ENCODE peak calls at places on chromosomes 5 and 9, in seven cellular contexts. One of them, this sample, is unnamed.

GRCh38 chr9:100914266-100914665 is 114.3 kb upstream of the PLPPR1 start:
- DNase-seq in stimulated activated CD4-positive, alpha-beta T cell treated with anti-CD3 and anti-CD28 coated beads, Interleukin-2, amount 100 ng/mL, for 24 hours: no peak
- DNase-seq in KBM-7: no peak
- DNase-seq in foreskin fibroblast: no peak
- DNase-seq in iPS-NIHi11: no peak
- DNase-seq in nucleus accumbens: no peak
- DNase-seq in heart left ventricle: no peak
- DNase-seq in this sample: no peak

GRCh38 chr9:125747053-125747764 is at the start of gene PBX3:
- DNase-seq in foreskin fibroblast: peak; percentile 73
- DNase-seq in iPS-NIHi11: peak; percentile 63
- DNase-seq in KBM-7: peak; percentile 51
- DNase-seq in stimulated activated CD4-positive, alpha-beta T cell treated with anti-CD3 and anti-CD28 coated beads, Interleukin-2, amount 100 ng/mL, for 24 hours: peak; percentile 45
- DNase-seq in nucleus accumbens: peak; percentile 32
- DNase-seq in heart left ventricle: peak; percentile 57
- DNase-seq in this sample: peak; percentile 79

GRCh38 chr9:111842313-111842712 is 47.6 kb upstream of the SHOC1 start:
- DNase-seq in nucleus accumbens: no peak
- DNase-seq in iPS-NIHi11: no peak
- DNase-seq in foreskin fibroblast: peak; percentile 44
- DNase-seq in KBM-7: no peak
- DNase-seq in heart left ventricle: no peak
- DNase-seq in stimulated activated CD4-positive, alpha-beta T cell treated with anti-CD3 and anti-CD28 coated beads, Interleukin-2, amount 100 ng/mL, for 24 hours: no peak
- DNase-seq in this sample: no peak

GRCh38 chr5:173925449-173926071 is 37.4 kb downstream of the CPEB4 start:
- DNase-seq in stimulated activated CD4-positive, alpha-beta T cell treated with anti-CD3 and anti-CD28 coated beads, Interleukin-2, amount 100 ng/mL, for 24 hours: peak; percentile 40
- DNase-seq in iPS-NIHi11: peak; percentile 26
- DNase-seq in nucleus accumbens: no peak
- DNase-seq in heart left ventricle: peak; percentile 46
- DNase-seq in foreskin fibroblast: peak; percentile 82
- DNase-seq in KBM-7: peak; percentile 40
- DNase-seq in this sample: no peak

GRCh38 chr5:154829589-154830218 is 20.7 kb downstream of the FAXDC2 start:
- DNase-seq in iPS-NIHi11: no peak
- DNase-seq in KBM-7: no peak
- DNase-seq in stimulated activated CD4-positive, alpha-beta T cell treated with anti-CD3 and anti-CD28 coated beads, Interleukin-2, amount 100 ng/mL, for 24 hours: peak; percentile 21
- DNase-seq in nucleus accumbens: no peak
- DNase-seq in heart left ventricle: no peak
- DNase-seq in foreskin fibroblast: peak; percentile 56
- DNase-seq in this sample: no peak

GRCh38 chr5:109697339-109697738 is 7.6 kb downstream of the MAN2A1 start:
- DNase-seq in stimulated activated CD4-positive, alpha-beta T cell treated with anti-CD3 and anti-CD28 coated beads, Interleukin-2, amount 100 ng/mL, for 24 hours: no peak
- DNase-seq in nucleus accumbens: no peak
- DNase-seq in iPS-NIHi11: no peak
- DNase-seq in foreskin fibroblast: no peak
- DNase-seq in heart left ventricle: no peak
- DNase-seq in KBM-7: no peak
- DNase-seq in this sample: no peak

GRCh38 chr9:97568461-97569275 is 64.5 kb downstream of the TSTD2 start:
- DNase-seq in iPS-NIHi11: no peak
- DNase-seq in heart left ventricle: no peak
- DNase-seq in stimulated activated CD4-positive, alpha-beta T cell treated with anti-CD3 and anti-CD28 coated beads, Interleukin-2, amount 100 ng/mL, for 24 hours: no peak
- DNase-seq in foreskin fibroblast: no peak
- DNase-seq in KBM-7: no peak
- DNase-seq in nucleus accumbens: no peak
- DNase-seq in this sample: no peak

GRCh38 chr9:33161011-33161588 is 6.0 kb downstream of the B4GALT1 start:
- DNase-seq in nucleus accumbens: no peak
- DNase-seq in iPS-NIHi11: peak; percentile 54
- DNase-seq in foreskin fibroblast: peak; percentile 96
- DNase-seq in heart left ventricle: peak; percentile 63
- DNase-seq in stimulated activated CD4-positive, alpha-beta T cell treated with anti-CD3 and anti-CD28 coated beads, Interleukin-2, amount 100 ng/mL, for 24 hours: peak; percentile 33
- DNase-seq in KBM-7: peak; percentile 63
- DNase-seq in this sample: no peak

GRCh38 chr5:133354323-133355161 is 257.8 kb downstream of the FSTL4 start:
- DNase-seq in iPS-NIHi11: no peak
- DNase-seq in heart left ventricle: no peak
- DNase-seq in foreskin fibroblast: no peak
- DNase-seq in nucleus accumbens: no peak
- DNase-seq in stimulated activated CD4-positive, alpha-beta T cell treated with anti-CD3 and anti-CD28 coated beads, Interleukin-2, amount 100 ng/mL, for 24 hours: no peak
- DNase-seq in KBM-7: no peak
- DNase-seq in this sample: peak; percentile 39

GRCh38 chr5:138967806-138968448 is 92.8 kb upstream of the LRRTM2 start:
- DNase-seq in stimulated activated CD4-positive, alpha-beta T cell treated with anti-CD3 and anti-CD28 coated beads, Interleukin-2, amount 100 ng/mL, for 24 hours: no peak
- DNase-seq in foreskin fibroblast: no peak
- DNase-seq in iPS-NIHi11: no peak
- DNase-seq in heart left ventricle: no peak
- DNase-seq in KBM-7: no peak
- DNase-seq in nucleus accumbens: no peak
- DNase-seq in this sample: no peak

GRCh38 chr9:99103909-99104458 is 929 bp upstream of the TGFBR1 start:
- DNase-seq in iPS-NIHi11: peak; percentile 54
- DNase-seq in KBM-7: no peak
- DNase-seq in nucleus accumbens: peak; percentile 55
- DNase-seq in heart left ventricle: peak; percentile 39
- DNase-seq in stimulated activated CD4-positive, alpha-beta T cell treated with anti-CD3 and anti-CD28 coated beads, Interleukin-2, amount 100 ng/mL, for 24 hours: no peak
- DNase-seq in foreskin fibroblast: peak; percentile 80
- DNase-seq in this sample: no peak